ENCODE peak calls at places on chromosomes 1 and 21, in ten cellular contexts. D is NCI-H446; G is SJSA1; I is SW480; K is Kasumi-1; X is foreskin fibroblast; Q is CD8-positive, alpha-beta T cell; M is stimulated activated CD8-positive, alpha-beta memory T cell treated with anti-CD3 and anti-CD28 coated beads, Interleukin-4, amount 100 ng/mL, for 48 hours; N is stimulated activated CD4-positive, alpha-beta T cell treated with anti-CD3 and anti-CD28 coated beads, Interleukin-2, amount 100 ng/mL, for 48 hours; S is mesothelial cell of epicardium. C is an unnamed sample.

GRCh38 chr1:190699165-190699564 is 221.5 kb upstream of the BRINP3 start:
- DNase-seq in G (no peak), Q (no peak), I (no peak), D (no peak), M (no peak), S (no peak), K (no peak), N (no peak), X (no peak), C (no peak)

GRCh38 chr21:45322231-45322959 is 34.7 kb upstream of the POFUT2 start:
- DNase-seq in N (no peak), K (no peak), M (no peak), G (peak), D (no peak), Q (peak), X (no peak), S (no peak), I (no peak), C (no peak)

GRCh38 chr1:56508523-56508983 is 70.8 kb downstream of the PLPP3 start:
- DNase-seq in G (no peak), M (no peak), Q (no peak), D (no peak), N (no peak), K (no peak), I (peak), S (no peak), X (peak), C (no peak)

GRCh38 chr1:215900684-215901083 is 333.6 kb downstream of the KCTD3 start:
- DNase-seq in I (no peak), S (no peak), K (no peak), D (peak), G (no peak), N (no peak), Q (no peak), M (no peak), X (no peak), C (no peak)

GRCh38 chr1:53553734-53554509 is 94.7 kb downstream of the DMRTB1 start:
- DNase-seq in K (no peak), M (peak), I (no peak), N (no peak), D (no peak), S (peak), X (no peak), G (no peak), Q (no peak), C (no peak)

GRCh38 chr21:36887983-36888382 is 78.5 kb downstream of the HLCS start:
- DNase-seq in D (peak), N (no peak), K (no peak), I (no peak), X (no peak), M (no peak), G (no peak), S (no peak), Q (no peak), C (no peak)

GRCh38 chr21:33121715-33122475 is 52.0 kb downstream of the OLIG1 start:
- DNase-seq in K (no peak), Q (no peak), S (no peak), N (no peak), I (peak), M (no peak), D (peak), G (no peak), X (peak), C (no peak)

GRCh38 chr1:54397090-54397591 is 9.1 kb downstream of the SSBP3 start:
- DNase-seq in M (no peak), Q (no peak), I (no peak), X (no peak), D (no peak), S (no peak), K (no peak), G (no peak), N (no peak), C (no peak)

GRCh38 chr1:30728832-30729638 is 5.7 kb upstream of the MATN1 start:
- DNase-seq in S (no peak), K (no peak), X (no peak), D (no peak), I (peak), M (no peak), G (no peak), Q (no peak), N (no peak), C (no peak)

C was measured in effector CD4-positive, alpha-beta T cell.